ENCODE peak calls at places on chromosomes 12 and 14, in six cellular contexts. G is adrenal gland, O is Peyer's patch, E is spleen, N is ovary, Z is sigmoid colon. S is an unnamed sample.

GRCh38 chr12:180445-180844 is 33.5 kb downstream of the SLC6A12 start:
- DNase-seq in Z (no peak), O (peak), N (no peak), E (no peak), G (peak), S (no peak)

GRCh38 chr12:32896438-32897275 is at the start of gene PKP2:
- DNase-seq in Z (no peak), E (peak), G (peak), N (peak), O (no peak), S (peak)

GRCh38 chr14:88492272-88493089 is 62.3 kb downstream of the PTPN21 start:
- DNase-seq in E (no peak), G (peak), O (peak), Z (peak), N (peak), S (no peak)

GRCh38 chr14:54567224-54567633 is 301 bp downstream of the SAMD4A start:
- DNase-seq in E (no peak), O (peak), Z (no peak), N (peak), G (no peak), S (no peak)

GRCh38 chr12:123057505-123058265 is 77.2 kb downstream of the ARL6IP4 start:
- DNase-seq in O (no peak), N (no peak), Z (no peak), E (no peak), G (no peak), S (no peak)

GRCh38 chr12:67991158-67991557 is 1.9 kb downstream of the IFNG-AS1 start:
- DNase-seq in E (peak), O (peak), G (no peak), N (no peak), Z (no peak), S (no peak)

GRCh38 chr12:94225924-94226630 is 77.7 kb downstream of the PLXNC1 start:
- DNase-seq in O (no peak), E (no peak), Z (no peak), N (no peak), G (no peak), S (no peak)

GRCh38 chr14:92747701-92748258 is 647 bp downstream of the LGMN start:
- DNase-seq in O (no peak), N (peak), Z (no peak), G (no peak), E (no peak), S (no peak)

GRCh38 chr14:105999361-106000028 is 473.1 kb downstream of the TMEM121 start:
- DNase-seq in O (no peak), Z (no peak), G (no peak), N (no peak), E (peak), S (no peak)

GRCh38 chr12:89319111-89319510 is 33.2 kb downstream of the DUSP6 start:
- DNase-seq in E (no peak), G (no peak), Z (no peak), N (no peak), O (no peak), S (peak)

GRCh38 chr12:92098594-92099370 is 46.9 kb downstream of the BTG1 start:
- DNase-seq in N (no peak), G (no peak), Z (no peak), E (no peak), O (no peak), S (no peak)

GRCh38 chr12:88298761-88299242 is 156.7 kb downstream of the TMTC3 start:
- DNase-seq in E (no peak), Z (no peak), G (no peak), O (no peak), N (no peak), S (no peak)

GRCh38 chr14:20632831-20633771 is 8.4 kb downstream of the OR6S1 start:
- DNase-seq in Z (peak), O (no peak), E (peak), N (peak), G (peak), S (no peak)

GRCh38 chr12:130126023-130126432 is 36.2 kb upstream of the FZD10 start:
- DNase-seq in E (peak), G (no peak), O (no peak), Z (no peak), N (no peak), S (no peak)

GRCh38 chr12:5945071-5946008 is at the start of gene ANO2:
- DNase-seq in E (no peak), Z (no peak), O (no peak), G (no peak), N (no peak), S (no peak)

GRCh38 chr12:17079251-17079909 is 473.4 kb upstream of the LMO3 start:
- DNase-seq in E (no peak), G (no peak), Z (no peak), N (no peak), O (no peak), S (no peak)

GRCh38 chr14:29607129-29607528 is 320.5 kb downstream of the PRKD1 start:
- DNase-seq in E (no peak), N (no peak), Z (no peak), G (no peak), O (no peak), S (no peak)

GRCh38 chr14:20857630-20858261 is 33.4 kb upstream of the RNASE3 start:
- DNase-seq in O (peak), N (peak), G (peak), Z (peak), E (peak), S (peak)

GRCh38 chr12:111753144-111753881 is 13.4 kb upstream of the ALDH2 start:
- DNase-seq in G (peak), O (no peak), Z (peak), E (peak), N (peak), S (peak)

GRCh38 chr12:94180558-94181296 is 32.4 kb downstream of the PLXNC1 start:
- DNase-seq in G (no peak), O (no peak), E (no peak), Z (no peak), N (no peak), S (no peak)

GRCh38 chr14:81886588-81886987 is 352.9 kb upstream of the SEL1L start:
- DNase-seq in G (no peak), E (no peak), Z (no peak), O (no peak), N (no peak), S (no peak)

GRCh38 chr12:53695148-53696138 is 19.6 kb upstream of the ATP5MC2 start:
- DNase-seq in Z (no peak), O (no peak), N (no peak), G (no peak), E (peak), S (no peak)

GRCh38 chr14:104805326-104805678 is 4.4 kb downstream of the ZBTB42 start:
- DNase-seq in E (no peak), O (no peak), N (peak), G (peak), Z (no peak), S (no peak)

GRCh38 chr12:81440001-81440400 is 319.1 kb downstream of the PPFIA2 start:
- DNase-seq in E (no peak), G (no peak), O (no peak), N (no peak), Z (no peak), S (no peak)
- H3K27ac ChIP-seq in E (no peak), G (no peak), O (no peak), N (no peak), Z (no peak), S (no peak)

GRCh38 chr12:96219700-96220206 is 25.6 kb downstream of the ELK3 start:
- DNase-seq in N (no peak), Z (no peak), E (no peak), G (no peak), O (no peak), S (no peak)
- TF ChIP-seq POLR2A in N (no peak), Z (no peak), E (no peak), G (no peak), O (no peak), S (no peak)

GRCh38 chr12:108828774-108829173 is 28.6 kb downstream of the SSH1 start:
- DNase-seq in G (no peak), N (no peak), E (peak), Z (no peak), O (no peak), S (no peak)
- H3K27ac ChIP-seq in G (peak), N (no peak), E (no peak), Z (no peak), O (no peak), S (peak)

GRCh38 chr14:103341250-103342129 is 7.5 kb downstream of the EIF5 start:
- DNase-seq in E (no peak), Z (no peak), O (no peak), G (no peak), N (no peak), S (no peak)

GRCh38 chr14:103346286-103346685 is 12.2 kb downstream of the EIF5 start:
- DNase-seq in E (no peak), O (no peak), N (no peak), G (no peak), Z (no peak), S (no peak)

GRCh38 chr14:103340480-103341212 is 6.6 kb downstream of the EIF5 start:
- DNase-seq in E (no peak), O (no peak), Z (no peak), G (no peak), N (no peak), S (no peak)

GRCh38 chr14:103343905-103344797 is 10.1 kb downstream of the EIF5 start:
- DNase-seq in O (no peak), E (no peak), G (no peak), Z (no peak), N (no peak), S (no peak)

GRCh38 chr14:103343164-103343879 is 9.3 kb downstream of the EIF5 start:
- DNase-seq in O (no peak), Z (no peak), E (no peak), G (no peak), N (no peak), S (no peak)
- TF ChIP-seq POLR2A in O (no peak), Z (no peak), E (no peak), G (no peak), N (no peak), S (no peak)

GRCh38 chr14:75277796-75278421 is 719 bp upstream of the FOS start:
- DNase-seq in E (no peak), Z (no peak), N (no peak), O (no peak), G (no peak), S (no peak)
- H3K27ac ChIP-seq in E (peak), Z (peak), N (peak), O (peak), G (peak), S (peak)

DNA sequence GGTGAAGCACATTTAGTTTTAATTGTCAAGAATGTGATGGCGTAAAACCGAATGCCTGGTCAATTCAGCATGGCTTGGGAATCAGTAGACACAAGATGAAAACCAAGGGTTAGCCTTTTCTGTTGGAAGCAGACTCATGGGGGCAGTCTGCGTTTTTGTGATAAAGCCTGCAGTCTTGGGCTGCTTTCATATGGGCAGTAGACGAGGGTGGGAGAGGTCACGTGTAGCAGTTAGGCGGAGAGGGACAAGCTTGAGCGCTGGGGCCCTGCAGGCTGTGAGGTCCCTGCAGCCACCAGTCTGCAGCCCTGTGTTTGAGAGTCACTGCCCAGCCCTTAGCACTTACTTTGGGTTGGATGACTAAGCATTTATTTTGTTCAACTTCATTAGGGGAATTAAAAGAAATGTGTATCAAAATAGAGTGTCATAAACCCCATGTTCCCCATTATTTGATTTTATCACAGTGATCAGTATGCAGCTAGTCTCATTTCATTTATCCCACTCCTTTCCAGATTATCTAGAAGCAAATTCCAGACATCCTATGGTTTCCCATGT is 37.2 kb downstream of the EP400 start:
- DNase-seq in E (no peak), O (no peak), N (no peak), Z (no peak), G (no peak), S (no peak)
- TF ChIP-seq POLR2A in E (no peak), O (no peak), N (no peak), Z (no peak), G (no peak), S (no peak)

GRCh38 chr12:104485651-104486341 is 29.0 kb downstream of the CHST11 start:
- DNase-seq in G (no peak), Z (no peak), N (no peak), E (no peak), O (peak), S (no peak)

GRCh38 chr12:104486943-104487819 is 30.4 kb downstream of the CHST11 start:
- DNase-seq in O (no peak), N (no peak), G (no peak), E (no peak), Z (no peak), S (no peak)

GRCh38 chr12:104482748-104483147 is 26.0 kb downstream of the CHST11 start:
- DNase-seq in G (no peak), O (no peak), Z (no peak), N (no peak), E (no peak), S (no peak)

GRCh38 chr12:104488383-104488782 is 31.6 kb downstream of the CHST11 start:
- DNase-seq in O (no peak), E (no peak), G (no peak), Z (no peak), N (no peak), S (no peak)

DNA sequence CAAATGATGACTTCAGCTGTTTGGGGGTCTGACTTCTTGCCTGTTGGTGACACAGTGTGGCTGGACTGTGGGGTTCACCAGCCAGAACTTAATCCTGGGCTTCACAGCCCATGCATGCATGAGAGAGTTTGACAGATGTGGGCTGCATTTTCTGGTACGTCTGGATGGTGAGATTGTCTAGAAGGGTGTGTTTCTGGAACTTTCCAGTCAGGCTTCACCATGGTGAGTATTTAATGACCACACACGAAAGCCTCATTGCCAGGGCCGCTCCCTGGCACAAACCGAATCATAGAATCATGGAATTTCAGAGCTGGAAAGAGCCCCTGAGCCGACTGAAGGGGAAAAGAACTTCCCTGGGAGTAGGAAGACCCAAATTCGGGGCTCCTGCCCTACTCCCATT is 29.7 kb downstream of the CHST11 start:
- DNase-seq in Z (no peak), G (no peak), E (no peak), N (no peak), O (no peak), S (no peak)
- H3K27ac ChIP-seq in Z (no peak), G (no peak), E (no peak), N (no peak), O (no peak), S (no peak)

DNA sequence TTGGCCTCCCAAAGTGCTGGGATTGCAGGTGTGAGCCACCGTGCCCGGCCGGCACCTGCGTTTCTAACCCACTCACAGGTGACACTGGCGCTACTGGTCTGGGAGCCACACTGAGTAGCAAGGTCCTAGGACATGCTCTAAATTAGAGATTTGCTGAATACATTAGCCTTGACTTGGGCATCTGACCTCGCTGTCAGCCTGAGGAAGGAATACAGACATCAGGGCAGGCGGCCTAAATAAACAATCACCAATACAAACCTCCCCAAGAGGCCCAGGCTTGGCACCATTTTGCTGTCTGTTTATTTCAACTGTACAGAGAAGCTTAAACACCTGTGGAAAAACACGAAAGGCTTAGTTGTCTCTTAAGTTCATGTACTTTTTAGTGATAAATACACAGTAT is 27.5 kb downstream of the P2RX4 start:
- DNase-seq in E (no peak), G (no peak), O (no peak), Z (no peak), N (no peak), S (no peak)
- TF ChIP-seq POLR2A in E (no peak), G (no peak), O (no peak), Z (no peak), N (no peak), S (no peak)

GRCh38 chr14:51546099-51546498 is 105.6 kb upstream of the FRMD6 start:
- DNase-seq in O (no peak), Z (no peak), N (no peak), E (no peak), G (no peak), S (no peak)

GRCh38 chr14:51546603-51547258 is 105.0 kb upstream of the FRMD6 start:
- DNase-seq in E (no peak), G (no peak), N (no peak), O (no peak), Z (no peak), S (no peak)

GRCh38 chr14:51545396-51545795 is 106.3 kb upstream of the FRMD6 start:
- DNase-seq in N (no peak), E (no peak), G (no peak), O (no peak), Z (no peak), S (no peak)

GRCh38 chr14:51544426-51544825 is 107.3 kb upstream of the FRMD6 start:
- DNase-seq in E (no peak), Z (no peak), G (no peak), O (no peak), N (no peak), S (no peak)

GRCh38 chr14:51544901-51545300 is 106.8 kb upstream of the FRMD6 start:
- DNase-seq in O (no peak), G (no peak), E (no peak), N (no peak), Z (no peak), S (no peak)
- H3K27ac ChIP-seq in O (no peak), G (no peak), E (no peak), N (no peak), Z (no peak), S (peak)

DNA sequence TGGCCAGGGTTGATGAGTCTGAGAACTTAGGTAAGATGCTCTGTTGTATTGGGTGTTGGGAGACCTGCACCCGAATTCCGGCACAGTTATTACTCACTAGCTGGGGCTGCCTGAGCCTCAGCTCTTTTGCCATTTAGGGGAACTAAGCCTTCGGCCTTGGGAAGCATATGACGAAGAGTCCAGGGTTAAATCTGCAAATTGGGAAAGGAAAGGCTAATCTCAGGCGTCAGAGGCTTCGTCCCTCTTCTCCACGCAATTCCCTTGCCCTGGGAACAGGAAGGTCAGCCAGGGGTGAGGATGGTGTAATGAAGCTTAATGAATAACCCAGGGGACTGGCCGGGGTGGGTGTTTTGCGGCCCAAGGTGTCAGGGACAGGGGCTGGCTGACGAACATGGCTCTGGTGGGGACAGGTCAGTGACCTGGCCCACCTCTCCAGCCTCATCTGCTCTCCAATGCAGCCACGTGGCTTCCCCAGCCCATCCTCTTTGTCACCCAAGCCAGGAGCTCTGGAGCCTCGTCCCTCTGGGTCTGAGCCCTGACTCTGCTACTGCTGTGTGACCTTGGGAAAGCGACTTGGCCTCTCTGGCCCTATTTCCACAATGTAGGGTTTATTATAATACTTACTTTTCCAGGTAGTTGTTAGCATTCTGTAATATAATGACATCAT is 3.8 kb upstream of the SDSL start:
- DNase-seq in Z (peak), E (no peak), O (no peak), G (peak), N (no peak), S (no peak)
- TF ChIP-seq POLR2A in Z (no peak), E (no peak), O (no peak), G (no peak), N (no peak), S (no peak)

S was measured in breast epithelium.